ENCODE peak calls at places on chromosomes 4 and X, in seven cellular contexts. M is hippocampal formation; F is stimulated activated naive B cell treated with anti-CD40 and anti-IgM and Interleukin-4, amounts not matched to agents 10 μg/mL and 1 μg/mL and 100 μg/mL, for 72 hours; S is germinal center; Z is CD8-positive, alpha-beta memory T cell; R is lower leg skin; A is lower lobe of right lung. P is an unnamed sample.

GRCh38 chr4:6910960-6911874 is 1.6 kb downstream of the TBC1D14 start:
- DNase-seq in M (no peak), F (no peak), S (no peak), Z (no peak), R (peak; percentile 77), A (no peak), P (no peak)

GRCh38 chr4:47383829-47384427 is 79.6 kb downstream of the COMMD8 start:
- DNase-seq in M (peak; percentile 84), F (no peak), S (peak; percentile 14), Z (no peak), R (no peak), A (no peak), P (no peak)

GRCh38 chr4:183838987-183839712 is 66.0 kb upstream of the STOX2 start:
- DNase-seq in M (peak; percentile 56), F (no peak), S (no peak), Z (no peak), R (no peak), A (no peak), P (no peak)

GRCh38 chr4:187088070-187088799 is 364.6 kb upstream of the FAT1 start:
- DNase-seq in M (no peak), F (no peak), S (no peak), Z (no peak), R (no peak), A (no peak), P (no peak)

GRCh38 chrX:9677098-9677739 is 88.4 kb downstream of the GPR143 start:
- DNase-seq in M (no peak), F (peak; percentile 69), S (peak; percentile 28), Z (no peak), R (no peak), A (no peak), P (no peak)

GRCh38 chrX:65697915-65698796 is 30.7 kb downstream of the MSN start:
- DNase-seq in M (no peak), F (peak; percentile 67), S (peak; percentile 42), Z (peak; percentile 53), R (peak; percentile 89), A (peak; percentile 80), P (peak; percentile 69)

GRCh38 chrX:86021652-86022289 is 25.6 kb downstream of the CHM start:
- DNase-seq in M (peak; percentile 0), F (no peak), S (no peak), Z (no peak), R (no peak), A (no peak), P (no peak)

GRCh38 chr4:185421366-185422124 is 4.2 kb downstream of the UFSP2 start:
- DNase-seq in M (no peak), F (no peak), S (no peak), Z (no peak), R (no peak), A (no peak), P (no peak)

GRCh38 chrX:47662144-47662657 is 3.2 kb upstream of the UXT start:
- DNase-seq in M (no peak), F (peak; percentile 54), S (no peak), Z (no peak), R (no peak), A (no peak), P (no peak)

GRCh38 chr4:3256230-3257124 is 7.5 kb downstream of the MSANTD1 start:
- DNase-seq in M (no peak), F (no peak), S (no peak), Z (no peak), R (peak; percentile 73), A (no peak), P (no peak)

GRCh38 chr4:801436-802124 is 24.3 kb downstream of the CPLX1 start:
- DNase-seq in M (no peak), F (no peak), S (no peak), Z (no peak), R (no peak), A (peak; percentile 8), P (no peak)